ENCODE peak calls at places on chromosomes 5 and 9, in seven cellular contexts. E is sigmoid colon; N is stimulated activated CD4-positive, alpha-beta T cell treated with anti-CD3 and anti-CD28 coated beads, Interleukin-1b, Interleukin-23, amount 100 ng/mL, for 1 hour; Q is KBM-7; B is Calu3; A is fibroblast of lung; J is NCI-H1092. I is an unnamed sample.

GRCh38 chr9:134293576-134294227 is 32.6 kb upstream of the RXRA start:
- DNase-seq in E (no peak), N (no peak), Q (peak; percentile 21), B (no peak), A (peak; percentile 11), J (no peak), I (no peak)

GRCh38 chr9:83231039-83231438 is 168.1 kb upstream of the RASEF start:
- DNase-seq in E (no peak), N (no peak), Q (no peak), B (no peak), A (peak; percentile 22), J (no peak), I (no peak)

GRCh38 chr9:129568560-129569505 is 52.1 kb downstream of the C9orf50 start:
- DNase-seq in E (peak; percentile 82), N (no peak), Q (no peak), B (peak; percentile 78), A (no peak), J (peak; percentile 34), I (no peak)

GRCh38 chr9:119009253-119009652 is 360.0 kb downstream of the BRINP1 start:
- DNase-seq in E (no peak), N (no peak), Q (no peak), B (no peak), A (no peak), J (no peak), I (no peak)

GRCh38 chr9:23636199-23636598 is 189.8 kb downstream of the ELAVL2 start:
- DNase-seq in E (no peak), N (no peak), Q (no peak), B (no peak), A (no peak), J (no peak), I (no peak)

GRCh38 chr5:43702815-43703214 is 99.8 kb downstream of the NNT start:
- DNase-seq in E (no peak), N (no peak), Q (no peak), B (no peak), A (peak; percentile 45), J (peak; percentile 12), I (no peak)

GRCh38 chr9:136228107-136228875 is 17.3 kb downstream of the QSOX2 start:
- DNase-seq in E (no peak), N (no peak), Q (no peak), B (peak; percentile 53), A (peak; percentile 59), J (no peak), I (no peak)

GRCh38 chr9:134641173-134641985 is at the start of gene COL5A1:
- DNase-seq in E (peak; percentile 97), N (peak; percentile 15), Q (peak; percentile 56), B (no peak), A (peak; percentile 90), J (peak; percentile 55), I (peak; percentile 74)

GRCh38 chr9:89295400-89295799 is 15.6 kb upstream of the CKS2 start:
- DNase-seq in E (no peak), N (no peak), Q (no peak), B (no peak), A (no peak), J (no peak), I (no peak)

I was measured in GOT3.